ENCODE peak calls at places on chromosomes 11 and 22, in six cellular contexts. One of them, this sample, is unnamed.

GRCh38 chr22:18110194-18110943 is at the start of gene TUBA8:
- DNase-seq in naive thymus-derived CD4-positive, alpha-beta T cell: no peak
- DNase-seq in CD8-positive, alpha-beta T cell: no peak
- DNase-seq in ovary: peak; percentile 51
- DNase-seq in heart right ventricle: peak; percentile 59
- DNase-seq in tibial artery: peak; percentile 47
- DNase-seq in this sample: no peak

GRCh38 chr11:15621565-15621964 is 506.8 kb downstream of the INSC start:
- DNase-seq in naive thymus-derived CD4-positive, alpha-beta T cell: no peak
- DNase-seq in CD8-positive, alpha-beta T cell: no peak
- DNase-seq in ovary: no peak
- DNase-seq in heart right ventricle: no peak
- DNase-seq in tibial artery: no peak
- DNase-seq in this sample: no peak

GRCh38 chr11:123304828-123305530 is 109.9 kb upstream of the CLMP start:
- DNase-seq in naive thymus-derived CD4-positive, alpha-beta T cell: no peak
- DNase-seq in CD8-positive, alpha-beta T cell: no peak
- DNase-seq in ovary: no peak
- DNase-seq in heart right ventricle: peak; percentile 19
- DNase-seq in tibial artery: no peak
- DNase-seq in this sample: no peak

GRCh38 chr11:61694971-61695706 is 14.9 kb downstream of the DAGLA start:
- DNase-seq in naive thymus-derived CD4-positive, alpha-beta T cell: no peak
- DNase-seq in CD8-positive, alpha-beta T cell: no peak
- DNase-seq in ovary: peak; percentile 35
- DNase-seq in heart right ventricle: peak; percentile 58
- DNase-seq in tibial artery: peak; percentile 76
- DNase-seq in this sample: peak; percentile 92

GRCh38 chr11:73288197-73288872 is 16.2 kb downstream of the P2RY6 start:
- DNase-seq in naive thymus-derived CD4-positive, alpha-beta T cell: no peak
- DNase-seq in CD8-positive, alpha-beta T cell: no peak
- DNase-seq in ovary: no peak
- DNase-seq in heart right ventricle: no peak
- DNase-seq in tibial artery: no peak
- DNase-seq in this sample: no peak

GRCh38 chr11:2927851-2928604 is 1.2 kb downstream of the PHLDA2 start:
- DNase-seq in naive thymus-derived CD4-positive, alpha-beta T cell: no peak
- DNase-seq in CD8-positive, alpha-beta T cell: no peak
- DNase-seq in ovary: no peak
- DNase-seq in heart right ventricle: no peak
- DNase-seq in tibial artery: no peak
- DNase-seq in this sample: no peak

GRCh38 chr11:42890773-42891172 is 421.0 kb upstream of the API5 start:
- DNase-seq in naive thymus-derived CD4-positive, alpha-beta T cell: no peak
- DNase-seq in CD8-positive, alpha-beta T cell: no peak
- DNase-seq in ovary: no peak
- DNase-seq in heart right ventricle: no peak
- DNase-seq in tibial artery: no peak
- DNase-seq in this sample: no peak

GRCh38 chr11:113874096-113874919 is 1.1 kb downstream of the USP28 start:
- DNase-seq in naive thymus-derived CD4-positive, alpha-beta T cell: no peak
- DNase-seq in CD8-positive, alpha-beta T cell: no peak
- DNase-seq in ovary: no peak
- DNase-seq in heart right ventricle: no peak
- DNase-seq in tibial artery: no peak
- DNase-seq in this sample: no peak

GRCh38 chr22:29605236-29605850 is 1.9 kb downstream of the NF2 start:
- DNase-seq in naive thymus-derived CD4-positive, alpha-beta T cell: no peak
- DNase-seq in CD8-positive, alpha-beta T cell: no peak
- DNase-seq in ovary: no peak
- DNase-seq in heart right ventricle: no peak
- DNase-seq in tibial artery: no peak
- DNase-seq in this sample: no peak

GRCh38 chr11:134532176-134532920 is 120.3 kb upstream of the B3GAT1 start:
- DNase-seq in naive thymus-derived CD4-positive, alpha-beta T cell: no peak
- DNase-seq in CD8-positive, alpha-beta T cell: no peak
- DNase-seq in ovary: no peak
- DNase-seq in heart right ventricle: no peak
- DNase-seq in tibial artery: no peak
- DNase-seq in this sample: peak; percentile 57

GRCh38 chr22:49525776-49526535 is 301.7 kb downstream of the BRD1 start:
- DNase-seq in naive thymus-derived CD4-positive, alpha-beta T cell: no peak
- DNase-seq in CD8-positive, alpha-beta T cell: no peak
- DNase-seq in ovary: no peak
- DNase-seq in heart right ventricle: no peak
- DNase-seq in tibial artery: no peak
- DNase-seq in this sample: peak; percentile 63

GRCh38 chr11:67374571-67375276 is 1.3 kb upstream of the CLCF1 start:
- DNase-seq in naive thymus-derived CD4-positive, alpha-beta T cell: no peak
- DNase-seq in CD8-positive, alpha-beta T cell: no peak
- DNase-seq in ovary: peak; percentile 19
- DNase-seq in heart right ventricle: no peak
- DNase-seq in tibial artery: no peak
- DNase-seq in this sample: no peak

GRCh38 chr11:90204832-90205646 is 17.8 kb downstream of the CHORDC1 start:
- DNase-seq in naive thymus-derived CD4-positive, alpha-beta T cell: no peak
- DNase-seq in CD8-positive, alpha-beta T cell: no peak
- DNase-seq in ovary: no peak
- DNase-seq in heart right ventricle: no peak
- DNase-seq in tibial artery: no peak
- DNase-seq in this sample: no peak

GRCh38 chr22:24697671-24698082 is 76.8 kb downstream of the PIWIL3 start:
- DNase-seq in naive thymus-derived CD4-positive, alpha-beta T cell: no peak
- DNase-seq in CD8-positive, alpha-beta T cell: no peak
- DNase-seq in ovary: no peak
- DNase-seq in heart right ventricle: peak; percentile 31
- DNase-seq in tibial artery: peak; percentile 69
- DNase-seq in this sample: no peak

GRCh38 chr11:72721689-72722049 is 30.5 kb downstream of the ARAP1 start:
- DNase-seq in naive thymus-derived CD4-positive, alpha-beta T cell: peak; percentile 41
- DNase-seq in CD8-positive, alpha-beta T cell: peak; percentile 14
- DNase-seq in ovary: peak; percentile 46
- DNase-seq in heart right ventricle: no peak
- DNase-seq in tibial artery: no peak
- DNase-seq in this sample: no peak

GRCh38 chr22:42066937-42067336 is 3.7 kb downstream of the NAGA start:
- DNase-seq in naive thymus-derived CD4-positive, alpha-beta T cell: no peak
- DNase-seq in CD8-positive, alpha-beta T cell: no peak
- DNase-seq in ovary: no peak
- DNase-seq in heart right ventricle: no peak
- DNase-seq in tibial artery: no peak
- DNase-seq in this sample: no peak

GRCh38 chr11:118198370-118198769 is 21.9 kb upstream of the SCN2B start:
- DNase-seq in naive thymus-derived CD4-positive, alpha-beta T cell: peak; percentile 72
- DNase-seq in CD8-positive, alpha-beta T cell: peak; percentile 78
- DNase-seq in ovary: peak; percentile 66
- DNase-seq in heart right ventricle: peak; percentile 86
- DNase-seq in tibial artery: peak; percentile 64
- DNase-seq in this sample: peak; percentile 87

GRCh38 chr11:74468521-74469280 is 1.4 kb upstream of the KCNE3 start:
- DNase-seq in naive thymus-derived CD4-positive, alpha-beta T cell: no peak
- DNase-seq in CD8-positive, alpha-beta T cell: no peak
- DNase-seq in ovary: no peak
- DNase-seq in heart right ventricle: no peak
- DNase-seq in tibial artery: no peak
- DNase-seq in this sample: no peak

GRCh38 chr11:105054723-105055492 is 9.8 kb upstream of the CARD16 start:
- DNase-seq in naive thymus-derived CD4-positive, alpha-beta T cell: no peak
- DNase-seq in CD8-positive, alpha-beta T cell: no peak
- DNase-seq in ovary: no peak
- DNase-seq in heart right ventricle: no peak
- DNase-seq in tibial artery: no peak
- DNase-seq in this sample: no peak

GRCh38 chr11:122317337-122317736 is 201.3 kb upstream of the BLID start:
- DNase-seq in naive thymus-derived CD4-positive, alpha-beta T cell: no peak
- DNase-seq in CD8-positive, alpha-beta T cell: no peak
- DNase-seq in ovary: no peak
- DNase-seq in heart right ventricle: no peak
- DNase-seq in tibial artery: no peak
- DNase-seq in this sample: peak; percentile 72

DNA sequence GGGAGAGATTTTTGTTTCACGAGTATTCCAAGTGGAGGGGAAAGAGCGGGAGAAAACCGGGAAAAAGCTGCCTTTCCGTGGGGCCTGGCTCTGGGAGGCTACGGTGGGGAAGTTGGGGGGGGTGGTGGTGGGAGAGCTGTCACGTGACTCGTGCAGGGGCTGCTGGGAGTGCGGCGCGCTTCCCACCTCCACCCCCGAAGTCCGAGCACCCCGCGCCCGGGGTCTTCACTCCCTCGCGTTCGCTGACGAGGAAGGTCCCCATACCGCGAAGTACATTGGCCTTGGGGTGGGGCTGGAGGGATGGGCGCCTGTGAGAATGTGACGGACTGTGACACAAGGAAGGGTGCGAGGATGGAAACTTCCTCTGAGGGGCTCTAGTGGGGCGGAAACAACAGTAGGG is at the start of gene TEX12:
- DNase-seq in naive thymus-derived CD4-positive, alpha-beta T cell: no peak
- DNase-seq in CD8-positive, alpha-beta T cell: no peak
- DNase-seq in ovary: no peak
- DNase-seq in heart right ventricle: no peak
- DNase-seq in tibial artery: no peak
- DNase-seq in this sample: no peak
- H3K27ac ChIP-seq in naive thymus-derived CD4-positive, alpha-beta T cell: no peak within 1 kb of the TSS
- H3K27ac ChIP-seq in CD8-positive, alpha-beta T cell: no peak within 1 kb of the TSS
- H3K27ac ChIP-seq in ovary: no peak within 1 kb of the TSS
- H3K27ac ChIP-seq in heart right ventricle: no peak within 1 kb of the TSS
- H3K27ac ChIP-seq in tibial artery: no peak within 1 kb of the TSS
- H3K27ac ChIP-seq in this sample: no peak within 1 kb of the TSS

GRCh38 chr11:86446163-86446923 is 71.7 kb downstream of the CCDC81 start:
- DNase-seq in naive thymus-derived CD4-positive, alpha-beta T cell: no peak
- DNase-seq in CD8-positive, alpha-beta T cell: no peak
- DNase-seq in ovary: no peak
- DNase-seq in heart right ventricle: no peak
- DNase-seq in tibial artery: no peak
- DNase-seq in this sample: no peak
- H3K36me3 ChIP-seq in naive thymus-derived CD4-positive, alpha-beta T cell: no peaks in the 10 kb centered on the region
- H3K36me3 ChIP-seq in CD8-positive, alpha-beta T cell: no peaks in the 10 kb centered on the region
- H3K36me3 ChIP-seq in ovary: no peaks in the 10 kb centered on the region
- H3K36me3 ChIP-seq in heart right ventricle: no peaks in the 10 kb centered on the region
- H3K36me3 ChIP-seq in tibial artery: peaks cover 17% of the 10 kb centered on the region
- H3K36me3 ChIP-seq in this sample: peaks cover 37% of the 10 kb centered on the region

DNA sequence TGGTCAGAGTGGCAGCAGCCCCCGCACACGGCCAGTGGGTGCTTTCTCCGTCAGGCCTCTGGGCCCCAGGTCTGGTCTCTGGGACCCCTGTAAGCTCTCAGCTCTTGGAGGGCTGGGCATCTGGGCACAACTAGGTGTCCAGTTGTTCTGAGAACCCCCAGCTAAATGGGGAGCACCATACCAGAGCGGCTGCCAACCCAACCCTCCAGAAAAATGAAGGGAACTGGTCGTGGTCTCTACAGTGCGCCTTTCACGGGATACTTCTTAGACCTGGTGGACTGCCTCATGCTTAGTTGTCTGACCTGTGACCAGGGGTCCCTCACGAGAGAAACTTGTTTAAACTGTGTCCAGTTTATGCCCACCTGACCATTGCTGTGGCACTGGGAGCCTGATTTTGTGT is 104.9 kb downstream of the BCR start:
- DNase-seq in naive thymus-derived CD4-positive, alpha-beta T cell: no peak
- DNase-seq in CD8-positive, alpha-beta T cell: no peak
- DNase-seq in ovary: no peak
- DNase-seq in heart right ventricle: no peak
- DNase-seq in tibial artery: no peak
- DNase-seq in this sample: no peak
- H3K27ac ChIP-seq in naive thymus-derived CD4-positive, alpha-beta T cell: no peak overlapping the region
- H3K27ac ChIP-seq in CD8-positive, alpha-beta T cell: no peak overlapping the region
- H3K27ac ChIP-seq in ovary: no peak overlapping the region
- H3K27ac ChIP-seq in heart right ventricle: no peak overlapping the region
- H3K27ac ChIP-seq in tibial artery: peak overlapping the region; percentile 43
- H3K27ac ChIP-seq in this sample: peak overlapping the region; percentile 91

DNA sequence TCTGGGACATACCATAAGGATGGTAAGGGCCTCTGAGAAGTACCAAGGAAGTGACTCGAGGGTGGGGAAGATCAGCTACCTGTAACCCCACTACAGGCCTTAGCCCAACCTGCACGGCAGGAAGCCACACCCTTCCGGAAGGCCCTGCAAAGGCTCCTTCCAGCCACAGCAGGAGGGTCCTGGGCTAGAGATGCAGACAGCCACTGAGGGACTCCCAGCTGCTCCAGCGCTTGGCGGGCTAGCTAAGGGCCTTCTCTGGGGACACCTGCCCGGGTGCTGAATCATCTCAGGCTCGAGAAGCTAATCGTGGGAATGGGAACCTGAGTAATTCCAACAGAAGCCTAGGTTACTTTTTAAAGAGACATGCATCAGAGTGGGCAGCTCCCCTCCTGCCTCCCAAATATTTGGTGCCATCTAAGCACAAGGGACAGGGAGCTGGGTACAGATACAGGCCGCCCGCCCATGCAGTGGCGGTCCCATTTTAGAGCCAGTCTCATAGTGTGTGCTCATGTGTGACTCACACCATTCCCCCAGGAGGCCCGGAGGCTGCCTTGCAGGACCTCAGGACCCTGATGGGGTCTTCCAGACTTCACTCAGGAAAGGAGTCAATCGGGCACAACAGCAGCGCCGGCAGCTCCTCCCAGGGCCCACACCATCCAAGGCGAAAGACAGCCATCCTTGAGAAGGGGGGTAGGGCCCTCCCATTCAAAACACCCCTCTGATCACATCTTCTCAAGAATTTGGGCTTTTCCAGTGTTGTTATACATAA is 8.0 kb downstream of the MYH9 start:
- DNase-seq in naive thymus-derived CD4-positive, alpha-beta T cell: peak; percentile 68
- DNase-seq in CD8-positive, alpha-beta T cell: no peak
- DNase-seq in ovary: no peak
- DNase-seq in heart right ventricle: no peak
- DNase-seq in tibial artery: peak; percentile 49
- DNase-seq in this sample: no peak
- H3K36me3 ChIP-seq in naive thymus-derived CD4-positive, alpha-beta T cell: no peaks in the 10 kb centered on the region
- H3K36me3 ChIP-seq in CD8-positive, alpha-beta T cell: peaks cover 6% of the 10 kb centered on the region
- H3K36me3 ChIP-seq in ovary: no peaks in the 10 kb centered on the region
- H3K36me3 ChIP-seq in heart right ventricle: peaks cover 96% of the 10 kb centered on the region
- H3K36me3 ChIP-seq in tibial artery: peaks cover 6% of the 10 kb centered on the region
- H3K36me3 ChIP-seq in this sample: no peaks in the 10 kb centered on the region